ENCODE peak calls at places on chromosomes 4 and X, in six cellular contexts. W is HepG2, A is A549, E is GM12878, C is K562, L is upper lobe of left lung. F is an unnamed sample.
A peak's percentile ranks its signal among the peaks of the same experiment; 100 is the strongest.

GRCh38 chrX:40244980-40245379 is 147.2 kb upstream of the BCOR start:
- ATAC-seq in W (no peak), A (peak; percentile 74), E (no peak), C (peak; percentile 44), L (no peak), F (no peak)

GRCh38 chr4:42416017-42416416 is 18.7 kb downstream of the SHISA3 start:
- ATAC-seq in W (no peak), A (no peak), E (no peak), C (no peak), L (no peak), F (no peak)

GRCh38 chrX:9429767-9430166 is 35.1 kb upstream of the TBL1X start:
- ATAC-seq in W (no peak), A (no peak), E (no peak), C (no peak), L (no peak), F (no peak)

GRCh38 chr4:133467290-133467947 is 318.3 kb downstream of the PCDH10 start:
- ATAC-seq in W (peak; percentile 49), A (no peak), E (no peak), C (no peak), L (no peak), F (no peak)

GRCh38 chr4:99630857-99631256 is 26.8 kb downstream of the C4orf54 start:
- ATAC-seq in W (no peak), A (no peak), E (no peak), C (no peak), L (no peak), F (no peak)

GRCh38 chr4:165505991-165506779 is 127.4 kb downstream of the CPE start:
- ATAC-seq in W (peak; percentile 55), A (no peak), E (no peak), C (no peak), L (no peak), F (no peak)

GRCh38 chr4:17707671-17708070 is 73.8 kb downstream of the FAM184B start:
- ATAC-seq in W (no peak), A (no peak), E (no peak), C (no peak), L (no peak), F (no peak)

GRCh38 chr4:121668368-121669162 is 28.2 kb downstream of the ANXA5 start:
- ATAC-seq in W (no peak), A (peak; percentile 62), E (no peak), C (no peak), L (no peak), F (peak; percentile 50)

GRCh38 chr4:188008377-188008776 is 12.8 kb downstream of the ZFP42 start:
- ATAC-seq in W (no peak), A (peak; percentile 61), E (no peak), C (no peak), L (no peak), F (no peak)

GRCh38 chr4:121950680-121951569 is 935 bp downstream of the TRPC3 start:
- ATAC-seq in W (peak; percentile 67), A (peak; percentile 63), E (peak; percentile 54), C (peak; percentile 36), L (peak; percentile 48), F (peak; percentile 46)

GRCh38 chr4:2354760-2355159 is 63.7 kb downstream of the ZFYVE28 start:
- ATAC-seq in W (no peak), A (no peak), E (no peak), C (no peak), L (no peak), F (no peak)

GRCh38 chr4:150533673-150534072 is 48.3 kb upstream of the MAB21L2 start:
- ATAC-seq in W (no peak), A (no peak), E (no peak), C (no peak), L (no peak), F (no peak)

GRCh38 chrX:15416133-15416993 is 32.1 kb upstream of the VEGFD start:
- ATAC-seq in W (no peak), A (peak; percentile 76), E (peak; percentile 80), C (peak; percentile 78), L (no peak), F (no peak)

GRCh38 chr4:148795156-148795864 is 353.1 kb upstream of the NR3C2 start:
- ATAC-seq in W (no peak), A (no peak), E (no peak), C (no peak), L (peak; percentile 93), F (no peak)

GRCh38 chr4:113564493-113564892 is 197.0 kb downstream of the CAMK2D start:
- ATAC-seq in W (no peak), A (no peak), E (peak; percentile 45), C (no peak), L (no peak), F (no peak)

GRCh38 chrX:7077241-7077909 is 70.1 kb upstream of the STS start:
- ATAC-seq in W (no peak), A (no peak), E (no peak), C (no peak), L (no peak), F (no peak)

GRCh38 chrX:152987801-152988200 is 6.1 kb downstream of the PNMA5 start:
- ATAC-seq in W (no peak), A (no peak), E (no peak), C (no peak), L (no peak), F (no peak)

GRCh38 chrX:15056044-15056443 is 182.8 kb downstream of the MOSPD2 start:
- ATAC-seq in W (no peak), A (no peak), E (no peak), C (no peak), L (no peak), F (no peak)

GRCh38 chr4:82437285-82438005 is 7.1 kb downstream of the ENOPH1 start:
- ATAC-seq in W (no peak), A (no peak), E (peak; percentile 26), C (peak; percentile 13), L (no peak), F (no peak)

GRCh38 chrX:108250654-108251579 is 159.3 kb downstream of the ATG4A start:
- ATAC-seq in W (no peak), A (no peak), E (no peak), C (no peak), L (no peak), F (no peak)

GRCh38 chr4:74456056-74456744 is 11.3 kb downstream of the AREG start:
- ATAC-seq in W (no peak), A (peak; percentile 52), E (no peak), C (no peak), L (no peak), F (no peak)

GRCh38 chr4:188016754-188017153 is 21.2 kb downstream of the ZFP42 start:
- ATAC-seq in W (no peak), A (no peak), E (no peak), C (no peak), L (no peak), F (no peak)

GRCh38 chrX:41334866-41335589 is 1.1 kb downstream of the DDX3X start:
- ATAC-seq in W (no peak), A (peak; percentile 0), E (peak; percentile 24), C (peak; percentile 12), L (peak; percentile 61), F (peak; percentile 35)

GRCh38 chr4:7061815-7062214 is 6.0 kb downstream of the GRPEL1 start:
- ATAC-seq in W (no peak), A (no peak), E (no peak), C (no peak), L (no peak), F (no peak)

GRCh38 chrX:153984351-153985178 is 12.0 kb downstream of the TMEM187 start:
- ATAC-seq in W (no peak), A (no peak), E (peak; percentile 73), C (peak; percentile 12), L (no peak), F (no peak)

GRCh38 chr4:54495091-54495490 is 162.7 kb upstream of the KIT start:
- ATAC-seq in W (no peak), A (no peak), E (no peak), C (no peak), L (no peak), F (no peak)

GRCh38 chr4:836781-837301 is 10.9 kb upstream of the CPLX1 start:
- ATAC-seq in W (peak; percentile 80), A (no peak), E (no peak), C (no peak), L (no peak), F (no peak)

GRCh38 chr4:147772459-147772969 is 40.6 kb downstream of the ARHGAP10 start:
- ATAC-seq in W (no peak), A (peak; percentile 76), E (no peak), C (no peak), L (no peak), F (no peak)

GRCh38 chr4:125522992-125523391 is 208.2 kb downstream of the FAT4 start:
- ATAC-seq in W (no peak), A (no peak), E (no peak), C (no peak), L (no peak), F (no peak)

GRCh38 chr4:93748943-93749342 is 79.6 kb upstream of the ATOH1 start:
- ATAC-seq in W (no peak), A (no peak), E (peak; percentile 64), C (no peak), L (no peak), F (no peak)

GRCh38 chr4:85657143-85657542 is 182.2 kb downstream of the ARHGAP24 start:
- ATAC-seq in W (no peak), A (no peak), E (no peak), C (no peak), L (no peak), F (no peak)

DNA sequence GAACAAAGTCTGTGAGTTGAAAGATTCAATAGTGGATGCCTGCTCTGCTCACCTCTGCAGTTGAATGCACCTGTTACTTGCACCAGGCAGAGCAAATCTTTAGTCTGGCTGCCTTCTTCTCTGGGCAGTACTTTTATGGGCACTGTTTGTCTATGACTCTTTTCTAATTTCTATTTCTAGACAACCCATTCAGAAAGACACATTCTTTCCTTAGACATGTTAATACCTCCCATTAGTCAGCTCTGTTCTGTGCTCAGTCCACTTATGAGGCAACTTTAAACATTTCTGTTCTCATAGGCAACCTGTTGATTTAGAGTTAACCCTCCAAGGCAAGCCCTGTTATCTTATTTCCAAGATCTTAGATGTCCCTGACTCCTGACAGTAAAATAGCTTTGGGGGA is 108.9 kb downstream of the SYNPO2 start:
- ATAC-seq in W (no peak), A (no peak), E (no peak), C (no peak), L (no peak), F (peak; percentile 79)
- TF ChIP-seq EP300 in W (no peak), A (no peak), E (no peak), C (no peak), L (no peak), F (peak; percentile 69)

DNA sequence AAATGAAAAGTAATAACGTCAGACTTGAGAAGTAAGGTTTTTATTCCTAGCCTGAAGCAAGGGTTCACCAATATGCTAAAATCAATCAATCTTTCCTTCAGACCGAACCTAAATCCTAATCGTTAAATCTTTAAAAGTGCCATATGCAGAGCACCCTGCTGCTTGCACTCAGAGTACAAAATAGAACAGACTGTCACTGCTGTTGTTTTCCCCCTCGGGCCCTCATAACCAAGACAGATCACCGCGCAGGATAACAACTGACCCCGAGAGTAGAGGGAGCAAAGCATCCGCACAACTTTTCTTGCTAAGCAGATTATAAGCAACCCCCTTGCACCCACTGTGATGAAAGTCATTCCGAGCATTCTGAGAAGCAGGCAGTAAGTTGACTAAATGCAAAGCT is 550.9 kb upstream of the NDST4 start:
- ATAC-seq in W (no peak), A (no peak), E (no peak), C (no peak), L (no peak), F (no peak)
- TF ChIP-seq EP300 in W (no peak), A (no peak), E (no peak), C (no peak), L (no peak), F (no peak)

GRCh38 chr4:10116625-10117423 is at the start of gene WDR1:
- ATAC-seq in W (peak; percentile 86), A (peak; percentile 96), E (peak; percentile 92), C (peak; percentile 95), L (peak; percentile 95), F (peak; percentile 97)
- TF ChIP-seq EP300 in W (no peak), A (no peak), E (no peak), C (no peak), L (no peak), F (no peak)

GRCh38 chrX:23797371-23798128 is 14.6 kb downstream of the SAT1 start:
- ATAC-seq in W (no peak), A (peak; percentile 59), E (no peak), C (peak; percentile 39), L (peak; percentile 19), F (no peak)
- TF ChIP-seq EP300 in W (no peak), A (no peak), E (no peak), C (no peak), L (no peak), F (no peak)